ENCODE peak calls at places on chromosome 16, in eight cellular contexts. V, G, P, K, X, T, L and F are unnamed samples.

GRCh38 chr16:53737563-53737962 is 33.6 kb downstream of the FTO start:
- DNase-seq in X (no peak), L (no peak), P (no peak), K (no peak), T (no peak), V (no peak), G (no peak), F (no peak)

GRCh38 chr16:50876263-50876662 is 134.4 kb downstream of the CYLD start:
- DNase-seq in V (no peak), G (no peak), K (no peak), X (no peak), L (no peak), P (no peak), T (no peak), F (no peak)

GRCh38 chr16:77807-78443 is at the start of gene MPG:
- DNase-seq in G (peak), P (peak), K (no peak), V (peak), X (peak), L (peak), T (no peak), F (peak)

GRCh38 chr16:11624645-11625607 is 38.2 kb upstream of the LITAF start:
- DNase-seq in V (no peak), G (peak), L (no peak), T (no peak), X (no peak), P (no peak), K (no peak), F (no peak)

GRCh38 chr16:85584989-85585388 is 28.1 kb upstream of the GSE1 start:
- DNase-seq in L (no peak), V (no peak), T (no peak), P (no peak), X (no peak), G (no peak), K (no peak), F (no peak)

GRCh38 chr16:66081967-66082366 is 284.5 kb upstream of the CDH5 start:
- DNase-seq in T (no peak), G (peak), X (peak), P (peak), L (no peak), K (peak), V (no peak), F (no peak)

GRCh38 chr16:27386674-27387073 is 15.3 kb upstream of the IL21R start:
- DNase-seq in P (no peak), T (no peak), X (no peak), V (no peak), L (no peak), K (no peak), G (no peak), F (no peak)

GRCh38 chr16:78503501-78504110 is 404.2 kb downstream of the WWOX start:
- DNase-seq in X (peak), L (peak), K (peak), T (peak), G (peak), V (peak), P (no peak), F (peak)

GRCh38 chr16:180921-181667 is 835 bp downstream of the HBQ1 start:
- DNase-seq in G (peak), P (peak), V (peak), K (no peak), T (no peak), L (peak), X (peak), F (peak)

GRCh38 chr16:8955828-8956227 is 7.9 kb downstream of the USP7 start:
- DNase-seq in G (no peak), T (no peak), K (no peak), X (no peak), V (peak), P (no peak), L (no peak), F (no peak)

GRCh38 chr16:69329369-69330285 is 761 bp downstream of the PDF start:
- DNase-seq in X (no peak), L (peak), T (no peak), V (no peak), G (no peak), P (no peak), K (no peak), F (peak)

GRCh38 chr16:21071741-21072140 is 78.9 kb downstream of the DNAH3 start:
- DNase-seq in V (no peak), G (no peak), P (no peak), T (no peak), X (no peak), L (no peak), K (no peak), F (no peak)

DNA sequence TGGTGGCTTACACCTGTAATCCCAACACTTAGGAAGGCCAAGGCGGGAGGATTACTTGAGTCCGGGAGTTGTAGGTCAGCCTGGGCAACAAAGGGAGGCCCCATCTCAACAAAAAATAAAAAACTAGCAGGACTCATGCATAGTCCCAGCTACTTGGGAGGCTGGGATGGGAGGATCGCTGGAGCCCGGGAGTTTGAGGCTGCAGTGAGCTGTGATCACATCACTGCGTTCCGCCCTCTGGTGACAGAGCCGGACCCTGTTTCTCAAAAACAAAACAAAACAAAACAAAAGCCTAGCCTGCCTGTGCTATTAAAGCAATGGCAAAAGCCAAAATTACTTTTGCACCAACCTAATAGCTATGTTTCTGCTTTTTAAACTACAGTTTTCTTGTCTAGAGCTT is 1.5 kb downstream of the FCSK start:
- DNase-seq in X (no peak), G (no peak), T (no peak), K (no peak), L (no peak), P (no peak), V (no peak), F (no peak)
- TF ChIP-seq CTCF in X (peak), G (no peak), T (no peak), K (no peak), L (no peak), P (peak), V (no peak), F (no peak)

GRCh38 chr16:46972429-46972970 is 974 bp downstream of the DNAJA2 start:
- DNase-seq in P (peak), T (no peak), X (peak), G (peak), L (no peak), V (no peak), K (no peak), F (no peak)
- TF ChIP-seq CTCF in P (no peak), T (no peak), X (no peak), G (no peak), L (no peak), V (no peak), K (no peak), F (no peak)

DNA sequence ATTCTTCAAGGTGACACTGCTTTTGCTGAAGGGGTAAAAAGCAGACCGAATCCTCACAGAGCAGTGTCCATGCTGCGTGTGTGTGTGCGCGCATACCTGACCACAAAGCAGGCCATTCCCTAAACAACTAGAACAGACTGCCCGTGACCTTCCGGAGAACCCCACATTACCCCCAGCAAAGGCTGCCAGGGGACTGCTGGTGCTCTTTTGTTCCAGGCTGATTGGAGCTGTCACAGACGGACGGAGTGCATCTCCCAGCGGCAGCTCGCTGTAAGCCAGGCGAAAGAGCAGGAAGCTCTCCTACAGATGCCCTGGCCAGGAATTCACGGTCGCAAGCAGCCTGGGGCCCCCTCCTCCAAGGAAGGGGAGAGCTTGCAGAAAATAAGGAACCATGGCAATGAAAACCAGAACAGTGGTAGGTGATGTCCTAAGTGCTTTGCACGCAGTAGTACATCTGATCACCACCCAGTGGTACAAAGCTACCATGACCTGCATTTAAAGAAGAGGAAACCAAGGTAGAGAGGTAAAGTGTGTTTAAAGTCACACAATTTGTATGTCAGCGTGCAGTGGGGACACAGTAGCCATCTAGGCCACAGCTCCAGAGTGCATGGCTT is 153.4 kb upstream of the DYNLRB2 start:
- DNase-seq in V (no peak), P (no peak), T (no peak), L (no peak), G (no peak), X (no peak), K (no peak), F (no peak)
- TF ChIP-seq CTCF in V (no peak), P (no peak), T (no peak), L (no peak), G (no peak), X (no peak), K (no peak), F (no peak)

GRCh38 chr16:83882118-83882879 is 16.6 kb upstream of the MLYCD start:
- DNase-seq in L (no peak), G (no peak), X (no peak), T (no peak), P (no peak), K (no peak), V (no peak), F (peak)

GRCh38 chr16:83878838-83879237 is 20.1 kb upstream of the MLYCD start:
- DNase-seq in L (no peak), G (peak), P (peak), K (no peak), X (peak), V (no peak), T (no peak), F (no peak)
- TF ChIP-seq CTCF in L (peak), G (peak), P (peak), K (no peak), X (peak), V (peak), T (peak), F (peak)

DNA sequence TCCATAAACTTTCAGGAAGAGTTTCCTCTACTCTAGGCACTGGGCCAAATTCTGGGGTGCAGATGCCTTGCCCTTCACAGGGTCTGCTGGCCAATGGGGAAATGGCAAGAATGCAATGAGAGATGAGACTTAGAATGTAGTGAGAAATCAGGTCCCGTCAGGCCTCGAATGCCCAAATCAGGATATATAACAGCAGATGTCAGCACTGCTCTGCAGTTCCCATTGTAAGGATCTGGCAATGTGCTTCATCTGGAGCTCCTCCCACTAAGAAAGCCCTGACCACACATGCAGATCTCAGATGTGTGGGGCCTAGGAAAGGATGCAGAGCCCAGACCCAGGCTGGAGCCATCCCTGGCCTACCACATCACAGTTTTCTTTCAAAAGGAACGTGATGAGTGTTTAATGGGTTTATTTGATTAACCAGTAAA is 13.9 kb upstream of the LPCAT2 start:
- DNase-seq in T (peak), V (peak), X (no peak), L (peak), K (no peak), G (peak), P (peak), F (no peak)
- TF ChIP-seq CTCF in T (peak), V (peak), X (no peak), L (peak), K (peak), G (peak), P (peak), F (no peak)

GRCh38 chr16:56601325-56601724 is 7.1 kb upstream of the MT2A start:
- DNase-seq in X (no peak), K (no peak), T (no peak), V (no peak), P (no peak), G (no peak), L (no peak), F (no peak)

GRCh38 chr16:56605475-56605874 is 2.9 kb upstream of the MT2A start:
- DNase-seq in V (no peak), L (no peak), T (no peak), K (no peak), P (no peak), X (no peak), G (no peak), F (no peak)

GRCh38 chr16:56606071-56606687 is 2.2 kb upstream of the MT2A start:
- DNase-seq in L (peak), T (no peak), K (no peak), G (no peak), V (no peak), P (no peak), X (peak), F (no peak)

GRCh38 chr16:56604966-56605365 is 3.4 kb upstream of the MT2A start:
- DNase-seq in V (no peak), L (no peak), G (no peak), K (no peak), T (no peak), P (no peak), X (no peak), F (no peak)

GRCh38 chr16:56603589-56603988 is 4.8 kb upstream of the MT2A start:
- DNase-seq in T (no peak), L (peak), K (no peak), P (peak), G (peak), X (peak), V (peak), F (no peak)
- TF ChIP-seq CTCF in T (peak), L (peak), K (peak), P (peak), G (peak), X (peak), V (peak), F (no peak)

GRCh38 chr16:2835638-2836493 is 5.8 kb downstream of the ZG16B start:
- DNase-seq in X (peak), L (peak), G (peak), K (peak), P (peak), V (no peak), T (peak), F (no peak)
- TF ChIP-seq CTCF in X (no peak), L (peak), G (no peak), K (no peak), P (no peak), V (no peak), T (no peak), F (no peak)

DNA sequence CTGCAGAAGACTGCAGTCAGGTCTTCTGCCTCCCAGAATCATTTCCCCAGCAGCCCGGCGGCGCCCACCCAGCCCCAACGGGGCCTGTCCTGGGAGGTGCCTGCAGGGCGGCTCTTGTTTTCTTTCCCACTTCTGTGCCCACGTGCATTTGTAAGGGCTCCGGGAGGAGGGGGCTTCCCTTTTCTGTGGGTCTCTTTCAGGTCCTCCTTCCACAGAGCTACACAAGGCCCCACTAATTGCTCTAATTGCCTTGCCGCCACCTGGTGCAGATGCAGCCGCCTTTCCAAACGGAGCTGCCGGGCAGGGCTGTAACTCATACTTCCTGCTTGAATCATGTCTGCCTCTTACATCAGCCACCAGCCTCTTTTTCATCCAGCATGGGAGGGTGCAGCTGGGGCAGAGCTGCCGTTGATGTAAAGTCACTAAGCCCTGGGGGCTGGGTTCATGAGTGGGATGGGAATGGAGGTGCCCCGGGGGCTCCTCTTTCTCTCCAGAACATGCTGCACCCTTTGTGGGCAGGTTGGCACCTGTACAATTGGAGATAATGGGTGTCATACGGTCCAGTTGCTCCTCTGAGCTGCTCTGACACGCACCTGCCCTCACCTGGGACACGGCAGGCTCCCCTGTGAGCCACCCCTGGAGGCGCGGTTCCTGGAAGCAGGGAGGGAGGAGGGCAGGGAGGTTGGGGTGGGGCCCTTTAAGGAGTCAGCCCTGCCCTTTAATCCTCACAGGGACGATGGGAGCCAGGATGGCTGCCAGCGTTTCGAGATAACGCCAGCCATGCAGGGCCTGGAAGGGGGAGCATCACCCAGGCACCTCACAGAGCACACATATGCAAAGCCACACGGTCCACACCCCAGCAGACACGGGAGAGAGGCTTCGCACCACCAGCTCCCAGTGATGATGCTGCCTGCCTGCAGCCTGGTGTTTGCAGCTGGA is 41.1 kb upstream of the KLHDC4 start:
- DNase-seq in X (peak), L (peak), T (peak), P (peak), G (peak), V (peak), K (peak), F (peak)
- TF ChIP-seq CTCF in X (no peak), L (no peak), T (no peak), P (no peak), G (no peak), V (no peak), K (peak), F (no peak)

DNA sequence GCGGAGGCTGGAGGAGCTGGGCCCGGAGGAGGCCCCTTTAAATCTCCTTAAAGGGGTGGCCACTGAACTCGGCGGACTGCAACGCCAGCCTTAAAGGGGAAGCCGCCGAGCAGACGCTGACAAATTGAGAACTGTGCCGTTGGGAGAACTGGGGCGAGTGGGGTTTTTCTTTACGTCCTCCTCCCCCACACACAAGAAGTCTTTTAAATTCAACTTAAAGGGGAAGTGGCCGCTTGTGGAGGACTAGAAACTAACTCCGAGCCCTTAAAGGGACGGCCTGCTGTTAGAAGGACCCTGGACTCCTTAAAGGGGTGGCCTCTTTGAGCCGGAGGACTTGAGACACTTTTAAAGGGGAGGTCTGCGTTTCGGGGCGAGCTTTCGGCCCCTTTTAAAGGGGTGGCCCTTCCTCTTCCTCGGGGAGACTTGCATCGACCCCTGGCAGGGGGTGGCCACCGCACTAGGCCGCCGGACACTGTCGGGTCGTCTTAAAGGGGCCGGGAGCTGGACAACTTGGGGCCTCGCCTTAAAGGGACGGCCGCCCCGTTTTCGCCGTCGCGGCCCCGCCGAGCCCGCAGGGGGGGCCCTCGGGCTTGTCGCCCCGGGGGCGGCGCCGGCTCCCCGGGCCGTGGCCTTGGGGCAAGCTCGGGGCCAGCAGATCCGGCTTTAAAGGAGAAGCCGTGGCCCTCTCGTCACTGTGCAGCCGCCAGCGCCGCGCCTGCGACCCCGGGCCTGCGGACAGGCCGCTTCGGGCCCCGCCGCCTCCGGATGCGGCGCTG is 688 bp downstream of the FBRS start:
- DNase-seq in X (peak), V (peak), T (peak), G (peak), K (peak), P (peak), L (peak), F (peak)
- TF ChIP-seq CTCF in X (peak), V (peak), T (no peak), G (no peak), K (peak), P (peak), L (no peak), F (no peak)